ENCODE peak calls at places on chromosomes 12 and 14, in seven cellular contexts. N is AG10803, G is aorta, B is DMS53, X is HepG2, H is small intestine, I is left cardiac atrium. V is an unnamed sample.

GRCh38 chr12:128178971-128179370 is 88.0 kb upstream of the TMEM132C start:
- DNase-seq in N (no peak), G (no peak), B (no peak), X (no peak), H (no peak), I (no peak), V (no peak)

GRCh38 chr12:120713861-120714482 is 3.7 kb downstream of the UNC119B start:
- DNase-seq in N (peak), G (no peak), B (peak), X (peak), H (peak), I (peak), V (peak)

GRCh38 chr12:16225692-16226091 is 51.8 kb downstream of the SLC15A5 start:
- DNase-seq in N (no peak), G (no peak), B (peak), X (no peak), H (no peak), I (no peak), V (no peak)

GRCh38 chr12:123270380-123271181 is 1.1 kb downstream of the CDK2AP1 start:
- DNase-seq in N (peak), G (peak), B (peak), X (peak), H (peak), I (peak), V (peak)

GRCh38 chr14:106286697-106287290 is 760.4 kb downstream of the TMEM121 start:
- DNase-seq in N (no peak), G (no peak), B (peak), X (no peak), H (no peak), I (no peak), V (no peak)

GRCh38 chr12:52838871-52839446 is 4.8 kb upstream of the KRT79 start:
- DNase-seq in N (no peak), G (peak), B (no peak), X (no peak), H (no peak), I (no peak), V (no peak)

GRCh38 chr14:51304428-51304827 is 64.4 kb downstream of the TMX1 start:
- DNase-seq in N (peak), G (no peak), B (no peak), X (no peak), H (no peak), I (no peak), V (no peak)

GRCh38 chr14:58912287-58912686 is 274.5 kb downstream of the DACT1 start:
- DNase-seq in N (no peak), G (no peak), B (no peak), X (no peak), H (no peak), I (no peak), V (no peak)

GRCh38 chr12:76914102-76914859 is 35.5 kb upstream of the CSRP2 start:
- DNase-seq in N (no peak), G (no peak), B (no peak), X (no peak), H (peak), I (no peak), V (no peak)

GRCh38 chr12:79934309-79935020 is 432 bp downstream of the PPP1R12A start:
- DNase-seq in N (peak), G (no peak), B (peak), X (peak), H (no peak), I (no peak), V (peak)

GRCh38 chr12:50401383-50402155 is 884 bp downstream of the LARP4 start:
- DNase-seq in N (peak), G (no peak), B (peak), X (no peak), H (peak), I (no peak), V (peak)

GRCh38 chr12:93080994-93081809 is 152.1 kb upstream of the EEA1 start:
- DNase-seq in N (peak), G (no peak), B (no peak), X (peak), H (no peak), I (no peak), V (no peak)

GRCh38 chr12:120639771-120640721 is at the start of gene CABP1:
- DNase-seq in N (no peak), G (peak), B (peak), X (peak), H (peak), I (no peak), V (peak)

GRCh38 chr12:92784795-92785562 is 82.2 kb downstream of the PLEKHG7 start:
- DNase-seq in N (peak), G (no peak), B (peak), X (peak), H (peak), I (no peak), V (no peak)

GRCh38 chr12:2650261-2651060 is 144.3 kb upstream of the FKBP4 start:
- DNase-seq in N (no peak), G (peak), B (no peak), X (no peak), H (no peak), I (no peak), V (no peak)

GRCh38 chr12:131775904-131776889 is 52.0 kb upstream of the MMP17 start:
- DNase-seq in N (no peak), G (no peak), B (no peak), X (no peak), H (no peak), I (no peak), V (no peak)

V was measured in thyroid gland.